ENCODE peak calls at places on chromosome 11, in five cellular contexts. F is suprapubic skin; H is NCI-H1436; V is CD4-positive, alpha-beta T cell; D is OCI-LY7. A is an unnamed sample.

GRCh38 chr11:46242462-46242960 is 35.0 kb upstream of the CREB3L1 start:
- DNase-seq in H (no peak), D (peak), F (no peak), V (no peak), A (peak)

GRCh38 chr11:28727254-28727653 is 619.1 kb downstream of the METTL15 start:
- DNase-seq in V (no peak), H (no peak), F (no peak), D (no peak), A (no peak)

GRCh38 chr11:70108250-70108649 is 30.1 kb downstream of the ANO1 start:
- DNase-seq in D (no peak), H (no peak), V (no peak), F (no peak), A (no peak)

GRCh38 chr11:60928563-60929001 is 4.3 kb downstream of the TMEM132A start:
- DNase-seq in H (no peak), D (no peak), V (no peak), F (no peak), A (no peak)

GRCh38 chr11:129230006-129230405 is 37.9 kb upstream of the ARHGAP32 start:
- DNase-seq in V (no peak), H (no peak), D (no peak), F (no peak), A (no peak)

GRCh38 chr11:101860694-101861371 is 54.0 kb upstream of the CEP126 start:
- DNase-seq in V (no peak), D (peak), F (no peak), H (peak), A (peak)

GRCh38 chr11:61967177-61967923 is at the start of gene FTH1:
- DNase-seq in V (peak), H (peak), F (peak), D (peak), A (peak)

GRCh38 chr11:14386081-14386480 is 27.1 kb upstream of the RRAS2 start:
- DNase-seq in F (no peak), H (no peak), V (no peak), D (no peak), A (no peak)

GRCh38 chr11:43786016-43786415 is 94.6 kb upstream of the ALKBH3 start:
- DNase-seq in V (no peak), D (no peak), H (no peak), F (no peak), A (no peak)

GRCh38 chr11:68153742-68154141 is 32.6 kb upstream of the CHKA start:
- DNase-seq in H (no peak), F (no peak), D (no peak), V (no peak), A (no peak)